ENCODE peak calls at places on chromosomes 2 and 18, in nine cellular contexts. One of them, this sample, is unnamed.

GRCh38 chr18:8797206-8797605 is 91.8 kb downstream of the MTCL1 start:
- DNase-seq in foreskin melanocyte: no peak
- DNase-seq in NCI-H2107: no peak
- DNase-seq in activated CD8-positive, alpha-beta T cell treated with anti-CD3 and anti-CD28 coated beads for 36 hours: no peak
- DNase-seq in AG09319: no peak
- DNase-seq in COR-L47: no peak
- DNase-seq in activated naive CD4-positive, alpha-beta T cell treated with anti-CD3 and anti-CD28 coated beads for 36 hours: no peak
- DNase-seq in NCI-H1417 treated with DMSO at 0.1 percent for 48 hours: no peak
- DNase-seq in NCI-H2029: no peak
- DNase-seq in this sample: no peak

GRCh38 chr2:11784310-11784709 is 37.9 kb downstream of the LPIN1 start:
- DNase-seq in foreskin melanocyte: no peak
- DNase-seq in NCI-H2107: no peak
- DNase-seq in activated CD8-positive, alpha-beta T cell treated with anti-CD3 and anti-CD28 coated beads for 36 hours: no peak
- DNase-seq in AG09319: no peak
- DNase-seq in COR-L47: no peak
- DNase-seq in activated naive CD4-positive, alpha-beta T cell treated with anti-CD3 and anti-CD28 coated beads for 36 hours: no peak
- DNase-seq in NCI-H1417 treated with DMSO at 0.1 percent for 48 hours: no peak
- DNase-seq in NCI-H2029: no peak
- DNase-seq in this sample: no peak

GRCh38 chr2:205568620-205569019 is 113.7 kb upstream of the NRP2 start:
- DNase-seq in foreskin melanocyte: no peak
- DNase-seq in NCI-H2107: no peak
- DNase-seq in activated CD8-positive, alpha-beta T cell treated with anti-CD3 and anti-CD28 coated beads for 36 hours: no peak
- DNase-seq in AG09319: no peak
- DNase-seq in COR-L47: no peak
- DNase-seq in activated naive CD4-positive, alpha-beta T cell treated with anti-CD3 and anti-CD28 coated beads for 36 hours: no peak
- DNase-seq in NCI-H1417 treated with DMSO at 0.1 percent for 48 hours: no peak
- DNase-seq in NCI-H2029: no peak
- DNase-seq in this sample: no peak

GRCh38 chr2:16615246-16615645 is 50.4 kb downstream of the CYRIA start:
- DNase-seq in foreskin melanocyte: no peak
- DNase-seq in NCI-H2107: no peak
- DNase-seq in activated CD8-positive, alpha-beta T cell treated with anti-CD3 and anti-CD28 coated beads for 36 hours: no peak
- DNase-seq in AG09319: no peak
- DNase-seq in COR-L47: no peak
- DNase-seq in activated naive CD4-positive, alpha-beta T cell treated with anti-CD3 and anti-CD28 coated beads for 36 hours: no peak
- DNase-seq in NCI-H1417 treated with DMSO at 0.1 percent for 48 hours: no peak
- DNase-seq in NCI-H2029: no peak
- DNase-seq in this sample: no peak

GRCh38 chr2:97714084-97714949 is 941 bp downstream of the ZAP70 start:
- DNase-seq in foreskin melanocyte: no peak
- DNase-seq in NCI-H2107: no peak
- DNase-seq in activated CD8-positive, alpha-beta T cell treated with anti-CD3 and anti-CD28 coated beads for 36 hours: peak
- DNase-seq in AG09319: no peak
- DNase-seq in COR-L47: no peak
- DNase-seq in activated naive CD4-positive, alpha-beta T cell treated with anti-CD3 and anti-CD28 coated beads for 36 hours: peak
- DNase-seq in NCI-H1417 treated with DMSO at 0.1 percent for 48 hours: no peak
- DNase-seq in NCI-H2029: no peak
- DNase-seq in this sample: no peak

GRCh38 chr2:96773922-96774321 is 13.2 kb downstream of the CNNM4 start:
- DNase-seq in foreskin melanocyte: no peak
- DNase-seq in NCI-H2107: peak
- DNase-seq in activated CD8-positive, alpha-beta T cell treated with anti-CD3 and anti-CD28 coated beads for 36 hours: peak
- DNase-seq in AG09319: no peak
- DNase-seq in COR-L47: peak
- DNase-seq in activated naive CD4-positive, alpha-beta T cell treated with anti-CD3 and anti-CD28 coated beads for 36 hours: peak
- DNase-seq in NCI-H1417 treated with DMSO at 0.1 percent for 48 hours: no peak
- DNase-seq in NCI-H2029: peak
- DNase-seq in this sample: peak

GRCh38 chr2:102449370-102449974 is 23.6 kb upstream of the SLC9A4 start:
- DNase-seq in foreskin melanocyte: peak
- DNase-seq in NCI-H2107: no peak
- DNase-seq in activated CD8-positive, alpha-beta T cell treated with anti-CD3 and anti-CD28 coated beads for 36 hours: peak
- DNase-seq in AG09319: no peak
- DNase-seq in COR-L47: no peak
- DNase-seq in activated naive CD4-positive, alpha-beta T cell treated with anti-CD3 and anti-CD28 coated beads for 36 hours: peak
- DNase-seq in NCI-H1417 treated with DMSO at 0.1 percent for 48 hours: no peak
- DNase-seq in NCI-H2029: no peak
- DNase-seq in this sample: no peak

GRCh38 chr2:130744287-130745117 is 10.8 kb upstream of the AMER3 start:
- DNase-seq in foreskin melanocyte: no peak
- DNase-seq in NCI-H2107: no peak
- DNase-seq in activated CD8-positive, alpha-beta T cell treated with anti-CD3 and anti-CD28 coated beads for 36 hours: no peak
- DNase-seq in AG09319: no peak
- DNase-seq in COR-L47: no peak
- DNase-seq in activated naive CD4-positive, alpha-beta T cell treated with anti-CD3 and anti-CD28 coated beads for 36 hours: no peak
- DNase-seq in NCI-H1417 treated with DMSO at 0.1 percent for 48 hours: no peak
- DNase-seq in NCI-H2029: peak
- DNase-seq in this sample: peak

GRCh38 chr2:85917887-85918795 is 29.4 kb upstream of the ST3GAL5 start:
- DNase-seq in foreskin melanocyte: no peak
- DNase-seq in NCI-H2107: no peak
- DNase-seq in activated CD8-positive, alpha-beta T cell treated with anti-CD3 and anti-CD28 coated beads for 36 hours: no peak
- DNase-seq in AG09319: no peak
- DNase-seq in COR-L47: no peak
- DNase-seq in activated naive CD4-positive, alpha-beta T cell treated with anti-CD3 and anti-CD28 coated beads for 36 hours: no peak
- DNase-seq in NCI-H1417 treated with DMSO at 0.1 percent for 48 hours: no peak
- DNase-seq in NCI-H2029: no peak
- DNase-seq in this sample: no peak

GRCh38 chr2:241151934-241152660 is 1.8 kb downstream of the PPP1R7 start:
- DNase-seq in foreskin melanocyte: no peak
- DNase-seq in NCI-H2107: no peak
- DNase-seq in activated CD8-positive, alpha-beta T cell treated with anti-CD3 and anti-CD28 coated beads for 36 hours: no peak
- DNase-seq in AG09319: no peak
- DNase-seq in COR-L47: no peak
- DNase-seq in activated naive CD4-positive, alpha-beta T cell treated with anti-CD3 and anti-CD28 coated beads for 36 hours: no peak
- DNase-seq in NCI-H1417 treated with DMSO at 0.1 percent for 48 hours: no peak
- DNase-seq in NCI-H2029: no peak
- DNase-seq in this sample: no peak

GRCh38 chr2:197108758-197109157 is 182.3 kb upstream of the PGAP1 start:
- DNase-seq in foreskin melanocyte: no peak
- DNase-seq in NCI-H2107: no peak
- DNase-seq in activated CD8-positive, alpha-beta T cell treated with anti-CD3 and anti-CD28 coated beads for 36 hours: no peak
- DNase-seq in AG09319: peak
- DNase-seq in COR-L47: no peak
- DNase-seq in activated naive CD4-positive, alpha-beta T cell treated with anti-CD3 and anti-CD28 coated beads for 36 hours: no peak
- DNase-seq in NCI-H1417 treated with DMSO at 0.1 percent for 48 hours: no peak
- DNase-seq in NCI-H2029: no peak
- DNase-seq in this sample: no peak

GRCh38 chr2:162261032-162261945 is 18.0 kb upstream of the FAP start:
- DNase-seq in foreskin melanocyte: peak
- DNase-seq in NCI-H2107: no peak
- DNase-seq in activated CD8-positive, alpha-beta T cell treated with anti-CD3 and anti-CD28 coated beads for 36 hours: peak
- DNase-seq in AG09319: peak
- DNase-seq in COR-L47: no peak
- DNase-seq in activated naive CD4-positive, alpha-beta T cell treated with anti-CD3 and anti-CD28 coated beads for 36 hours: no peak
- DNase-seq in NCI-H1417 treated with DMSO at 0.1 percent for 48 hours: no peak
- DNase-seq in NCI-H2029: peak
- DNase-seq in this sample: no peak

GRCh38 chr2:46849741-46850474 is 65.7 kb downstream of the MCFD2 start:
- DNase-seq in foreskin melanocyte: no peak
- DNase-seq in NCI-H2107: no peak
- DNase-seq in activated CD8-positive, alpha-beta T cell treated with anti-CD3 and anti-CD28 coated beads for 36 hours: no peak
- DNase-seq in AG09319: no peak
- DNase-seq in COR-L47: peak
- DNase-seq in activated naive CD4-positive, alpha-beta T cell treated with anti-CD3 and anti-CD28 coated beads for 36 hours: no peak
- DNase-seq in NCI-H1417 treated with DMSO at 0.1 percent for 48 hours: no peak
- DNase-seq in NCI-H2029: no peak
- DNase-seq in this sample: peak

GRCh38 chr2:241391892-241392665 is 36.0 kb downstream of the FARP2 start:
- DNase-seq in foreskin melanocyte: peak
- DNase-seq in NCI-H2107: no peak
- DNase-seq in activated CD8-positive, alpha-beta T cell treated with anti-CD3 and anti-CD28 coated beads for 36 hours: no peak
- DNase-seq in AG09319: peak
- DNase-seq in COR-L47: no peak
- DNase-seq in activated naive CD4-positive, alpha-beta T cell treated with anti-CD3 and anti-CD28 coated beads for 36 hours: peak
- DNase-seq in NCI-H1417 treated with DMSO at 0.1 percent for 48 hours: no peak
- DNase-seq in NCI-H2029: no peak
- DNase-seq in this sample: no peak

GRCh38 chr2:191935247-191935646 is 88.4 kb upstream of the CAVIN2 start:
- DNase-seq in foreskin melanocyte: no peak
- DNase-seq in NCI-H2107: peak
- DNase-seq in activated CD8-positive, alpha-beta T cell treated with anti-CD3 and anti-CD28 coated beads for 36 hours: no peak
- DNase-seq in AG09319: no peak
- DNase-seq in COR-L47: no peak
- DNase-seq in activated naive CD4-positive, alpha-beta T cell treated with anti-CD3 and anti-CD28 coated beads for 36 hours: no peak
- DNase-seq in NCI-H1417 treated with DMSO at 0.1 percent for 48 hours: no peak
- DNase-seq in NCI-H2029: peak
- DNase-seq in this sample: peak

GRCh38 chr2:35526741-35527140 is 828.8 kb upstream of the CRIM1 start:
- DNase-seq in foreskin melanocyte: no peak
- DNase-seq in NCI-H2107: no peak
- DNase-seq in activated CD8-positive, alpha-beta T cell treated with anti-CD3 and anti-CD28 coated beads for 36 hours: no peak
- DNase-seq in AG09319: no peak
- DNase-seq in COR-L47: no peak
- DNase-seq in activated naive CD4-positive, alpha-beta T cell treated with anti-CD3 and anti-CD28 coated beads for 36 hours: no peak
- DNase-seq in NCI-H1417 treated with DMSO at 0.1 percent for 48 hours: no peak
- DNase-seq in NCI-H2029: no peak
- DNase-seq in this sample: no peak

GRCh38 chr2:29568135-29568534 is 353.3 kb downstream of the ALK start:
- DNase-seq in foreskin melanocyte: no peak
- DNase-seq in NCI-H2107: no peak
- DNase-seq in activated CD8-positive, alpha-beta T cell treated with anti-CD3 and anti-CD28 coated beads for 36 hours: no peak
- DNase-seq in AG09319: no peak
- DNase-seq in COR-L47: no peak
- DNase-seq in activated naive CD4-positive, alpha-beta T cell treated with anti-CD3 and anti-CD28 coated beads for 36 hours: no peak
- DNase-seq in NCI-H1417 treated with DMSO at 0.1 percent for 48 hours: no peak
- DNase-seq in NCI-H2029: no peak
- DNase-seq in this sample: no peak

GRCh38 chr18:45328271-45328670 is 287.0 kb upstream of the SLC14A2 start:
- DNase-seq in foreskin melanocyte: no peak
- DNase-seq in NCI-H2107: no peak
- DNase-seq in activated CD8-positive, alpha-beta T cell treated with anti-CD3 and anti-CD28 coated beads for 36 hours: no peak
- DNase-seq in AG09319: no peak
- DNase-seq in COR-L47: no peak
- DNase-seq in activated naive CD4-positive, alpha-beta T cell treated with anti-CD3 and anti-CD28 coated beads for 36 hours: no peak
- DNase-seq in NCI-H1417 treated with DMSO at 0.1 percent for 48 hours: no peak
- DNase-seq in NCI-H2029: no peak
- DNase-seq in this sample: no peak

GRCh38 chr18:49016648-49017539 is 66.1 kb upstream of the SMAD7 start:
- DNase-seq in foreskin melanocyte: no peak
- DNase-seq in NCI-H2107: no peak
- DNase-seq in activated CD8-positive, alpha-beta T cell treated with anti-CD3 and anti-CD28 coated beads for 36 hours: no peak
- DNase-seq in AG09319: no peak
- DNase-seq in COR-L47: no peak
- DNase-seq in activated naive CD4-positive, alpha-beta T cell treated with anti-CD3 and anti-CD28 coated beads for 36 hours: no peak
- DNase-seq in NCI-H1417 treated with DMSO at 0.1 percent for 48 hours: no peak
- DNase-seq in NCI-H2029: no peak
- DNase-seq in this sample: no peak

GRCh38 chr2:67337903-67338302 is 59.2 kb upstream of the ETAA1 start:
- DNase-seq in foreskin melanocyte: no peak
- DNase-seq in NCI-H2107: no peak
- DNase-seq in activated CD8-positive, alpha-beta T cell treated with anti-CD3 and anti-CD28 coated beads for 36 hours: no peak
- DNase-seq in AG09319: no peak
- DNase-seq in COR-L47: no peak
- DNase-seq in activated naive CD4-positive, alpha-beta T cell treated with anti-CD3 and anti-CD28 coated beads for 36 hours: no peak
- DNase-seq in NCI-H1417 treated with DMSO at 0.1 percent for 48 hours: no peak
- DNase-seq in NCI-H2029: no peak
- DNase-seq in this sample: no peak

GRCh38 chr2:135256531-135257258 is 204.6 kb downstream of the RAB3GAP1 start:
- DNase-seq in foreskin melanocyte: no peak
- DNase-seq in NCI-H2107: no peak
- DNase-seq in activated CD8-positive, alpha-beta T cell treated with anti-CD3 and anti-CD28 coated beads for 36 hours: no peak
- DNase-seq in AG09319: no peak
- DNase-seq in COR-L47: no peak
- DNase-seq in activated naive CD4-positive, alpha-beta T cell treated with anti-CD3 and anti-CD28 coated beads for 36 hours: no peak
- DNase-seq in NCI-H1417 treated with DMSO at 0.1 percent for 48 hours: no peak
- DNase-seq in NCI-H2029: no peak
- DNase-seq in this sample: no peak

GRCh38 chr2:17915811-17916523 is 37.5 kb downstream of the KCNS3 start:
- DNase-seq in foreskin melanocyte: no peak
- DNase-seq in NCI-H2107: no peak
- DNase-seq in activated CD8-positive, alpha-beta T cell treated with anti-CD3 and anti-CD28 coated beads for 36 hours: no peak
- DNase-seq in AG09319: no peak
- DNase-seq in COR-L47: no peak
- DNase-seq in activated naive CD4-positive, alpha-beta T cell treated with anti-CD3 and anti-CD28 coated beads for 36 hours: no peak
- DNase-seq in NCI-H1417 treated with DMSO at 0.1 percent for 48 hours: no peak
- DNase-seq in NCI-H2029: no peak
- DNase-seq in this sample: no peak

GRCh38 chr2:172991036-172991435 is 84.6 kb upstream of the MAP3K20 start:
- DNase-seq in foreskin melanocyte: peak
- DNase-seq in NCI-H2107: no peak
- DNase-seq in activated CD8-positive, alpha-beta T cell treated with anti-CD3 and anti-CD28 coated beads for 36 hours: no peak
- DNase-seq in AG09319: no peak
- DNase-seq in COR-L47: no peak
- DNase-seq in activated naive CD4-positive, alpha-beta T cell treated with anti-CD3 and anti-CD28 coated beads for 36 hours: no peak
- DNase-seq in NCI-H1417 treated with DMSO at 0.1 percent for 48 hours: no peak
- DNase-seq in NCI-H2029: no peak
- DNase-seq in this sample: no peak

GRCh38 chr2:44320832-44321231 is 40.5 kb downstream of the PREPL start:
- DNase-seq in foreskin melanocyte: no peak
- DNase-seq in NCI-H2107: no peak
- DNase-seq in activated CD8-positive, alpha-beta T cell treated with anti-CD3 and anti-CD28 coated beads for 36 hours: no peak
- DNase-seq in AG09319: no peak
- DNase-seq in COR-L47: no peak
- DNase-seq in activated naive CD4-positive, alpha-beta T cell treated with anti-CD3 and anti-CD28 coated beads for 36 hours: no peak
- DNase-seq in NCI-H1417 treated with DMSO at 0.1 percent for 48 hours: no peak
- DNase-seq in NCI-H2029: no peak
- DNase-seq in this sample: no peak

GRCh38 chr2:149617057-149617456 is 29.5 kb upstream of the MMADHC start:
- DNase-seq in foreskin melanocyte: no peak
- DNase-seq in NCI-H2107: no peak
- DNase-seq in activated CD8-positive, alpha-beta T cell treated with anti-CD3 and anti-CD28 coated beads for 36 hours: no peak
- DNase-seq in AG09319: no peak
- DNase-seq in COR-L47: no peak
- DNase-seq in activated naive CD4-positive, alpha-beta T cell treated with anti-CD3 and anti-CD28 coated beads for 36 hours: no peak
- DNase-seq in NCI-H1417 treated with DMSO at 0.1 percent for 48 hours: no peak
- DNase-seq in NCI-H2029: no peak
- DNase-seq in this sample: no peak

GRCh38 chr2:234706086-234706485 is 209.2 kb upstream of the ARL4C start:
- DNase-seq in foreskin melanocyte: no peak
- DNase-seq in NCI-H2107: no peak
- DNase-seq in activated CD8-positive, alpha-beta T cell treated with anti-CD3 and anti-CD28 coated beads for 36 hours: no peak
- DNase-seq in AG09319: no peak
- DNase-seq in COR-L47: no peak
- DNase-seq in activated naive CD4-positive, alpha-beta T cell treated with anti-CD3 and anti-CD28 coated beads for 36 hours: no peak
- DNase-seq in NCI-H1417 treated with DMSO at 0.1 percent for 48 hours: no peak
- DNase-seq in NCI-H2029: no peak
- DNase-seq in this sample: no peak

GRCh38 chr2:5074738-5075137 is 617.4 kb upstream of the SOX11 start:
- DNase-seq in foreskin melanocyte: no peak
- DNase-seq in NCI-H2107: no peak
- DNase-seq in activated CD8-positive, alpha-beta T cell treated with anti-CD3 and anti-CD28 coated beads for 36 hours: no peak
- DNase-seq in AG09319: no peak
- DNase-seq in COR-L47: no peak
- DNase-seq in activated naive CD4-positive, alpha-beta T cell treated with anti-CD3 and anti-CD28 coated beads for 36 hours: no peak
- DNase-seq in NCI-H1417 treated with DMSO at 0.1 percent for 48 hours: no peak
- DNase-seq in NCI-H2029: no peak
- DNase-seq in this sample: no peak

GRCh38 chr2:227884511-227884947 is 13.1 kb downstream of the DAW1 start:
- DNase-seq in foreskin melanocyte: peak
- DNase-seq in NCI-H2107: no peak
- DNase-seq in activated CD8-positive, alpha-beta T cell treated with anti-CD3 and anti-CD28 coated beads for 36 hours: peak
- DNase-seq in AG09319: no peak
- DNase-seq in COR-L47: peak
- DNase-seq in activated naive CD4-positive, alpha-beta T cell treated with anti-CD3 and anti-CD28 coated beads for 36 hours: peak
- DNase-seq in NCI-H1417 treated with DMSO at 0.1 percent for 48 hours: no peak
- DNase-seq in NCI-H2029: peak
- DNase-seq in this sample: no peak

GRCh38 chr2:222939208-222939846 is 78.5 kb downstream of the ACSL3 start:
- DNase-seq in foreskin melanocyte: peak
- DNase-seq in NCI-H2107: no peak
- DNase-seq in activated CD8-positive, alpha-beta T cell treated with anti-CD3 and anti-CD28 coated beads for 36 hours: peak
- DNase-seq in AG09319: no peak
- DNase-seq in COR-L47: peak
- DNase-seq in activated naive CD4-positive, alpha-beta T cell treated with anti-CD3 and anti-CD28 coated beads for 36 hours: peak
- DNase-seq in NCI-H1417 treated with DMSO at 0.1 percent for 48 hours: no peak
- DNase-seq in NCI-H2029: no peak
- DNase-seq in this sample: no peak

GRCh38 chr2:240245706-240246105 is 105.2 kb upstream of the OTOS start:
- DNase-seq in foreskin melanocyte: no peak
- DNase-seq in NCI-H2107: no peak
- DNase-seq in activated CD8-positive, alpha-beta T cell treated with anti-CD3 and anti-CD28 coated beads for 36 hours: no peak
- DNase-seq in AG09319: no peak
- DNase-seq in COR-L47: no peak
- DNase-seq in activated naive CD4-positive, alpha-beta T cell treated with anti-CD3 and anti-CD28 coated beads for 36 hours: no peak
- DNase-seq in NCI-H1417 treated with DMSO at 0.1 percent for 48 hours: no peak
- DNase-seq in NCI-H2029: no peak
- DNase-seq in this sample: no peak

GRCh38 chr2:134310450-134311079 is 56.7 kb downstream of the MGAT5 start:
- DNase-seq in foreskin melanocyte: no peak
- DNase-seq in NCI-H2107: no peak
- DNase-seq in activated CD8-positive, alpha-beta T cell treated with anti-CD3 and anti-CD28 coated beads for 36 hours: no peak
- DNase-seq in AG09319: no peak
- DNase-seq in COR-L47: no peak
- DNase-seq in activated naive CD4-positive, alpha-beta T cell treated with anti-CD3 and anti-CD28 coated beads for 36 hours: no peak
- DNase-seq in NCI-H1417 treated with DMSO at 0.1 percent for 48 hours: no peak
- DNase-seq in NCI-H2029: no peak
- DNase-seq in this sample: no peak